ENCODE peak calls at places on chromosomes 16 and 17, in five cellular contexts. I is fibroblast of lung, R is choroid plexus epithelial cell, W is BJ, D is AG10803. Q is an unnamed sample.

GRCh38 chr17:42920922-42921321 is 20.3 kb downstream of the G6PC1 start:
- DNase-seq in I (no peak), R (no peak), W (no peak), D (no peak), Q (no peak)

GRCh38 chr17:17666111-17666714 is 15.0 kb upstream of the RAI1 start:
- DNase-seq in I (peak; percentile 81), R (peak; percentile 71), W (peak; percentile 38), D (peak; percentile 73), Q (peak; percentile 62)

GRCh38 chr16:82240111-82240510 is 70.1 kb upstream of the MPHOSPH6 start:
- DNase-seq in I (peak; percentile 25), R (no peak), W (no peak), D (no peak), Q (no peak)

GRCh38 chr17:43015579-43015978 is 6.6 kb downstream of the VAT1 start:
- DNase-seq in I (no peak), R (peak; percentile 34), W (no peak), D (no peak), Q (peak; percentile 30)

GRCh38 chr16:63983401-63983800 is 1138.5 kb downstream of the CDH11 start:
- DNase-seq in I (no peak), R (no peak), W (no peak), D (no peak), Q (no peak)

GRCh38 chr16:8962393-8963009 is 1.2 kb downstream of the USP7 start:
- DNase-seq in I (no peak), R (peak; percentile 42), W (no peak), D (no peak), Q (peak; percentile 7)

GRCh38 chr16:79137528-79137927 is 463.0 kb downstream of the MAF start:
- DNase-seq in I (no peak), R (no peak), W (no peak), D (no peak), Q (no peak)

GRCh38 chr16:11049396-11050059 is 105.2 kb downstream of the CLEC16A start:
- DNase-seq in I (no peak), R (no peak), W (no peak), D (peak; percentile 37), Q (no peak)

GRCh38 chr17:45394913-45395568 is 37.6 kb downstream of the ARHGAP27 start:
- DNase-seq in I (peak; percentile 84), R (peak; percentile 91), W (peak; percentile 27), D (peak; percentile 79), Q (peak; percentile 85)

GRCh38 chr16:88448461-88449266 is 4.4 kb upstream of the ZFPM1 start:
- DNase-seq in I (no peak), R (no peak), W (no peak), D (no peak), Q (no peak)

GRCh38 chr17:44772308-44773024 is 13.7 kb downstream of the ADAM11 start:
- DNase-seq in I (no peak), R (no peak), W (no peak), D (no peak), Q (no peak)

GRCh38 chr16:3304370-3304769 is 860 bp downstream of the TIGD7 start:
- DNase-seq in I (no peak), R (peak; percentile 42), W (no peak), D (peak; percentile 17), Q (peak; percentile 12)

GRCh38 chr16:9791566-9791965 is 390.7 kb downstream of the GRIN2A start:
- DNase-seq in I (no peak), R (no peak), W (no peak), D (no peak), Q (no peak)

GRCh38 chr17:40314557-40314953 is 5.6 kb downstream of the RARA start:
- DNase-seq in I (peak; percentile 92), R (peak; percentile 70), W (peak; percentile 56), D (peak; percentile 93), Q (peak; percentile 81)

GRCh38 chr17:9138161-9138717 is 116.9 kb downstream of the NTN1 start:
- DNase-seq in I (no peak), R (no peak), W (no peak), D (peak; percentile 50), Q (no peak)

GRCh38 chr17:62895256-62895649 is 70.8 kb upstream of the TANC2 start:
- DNase-seq in I (no peak), R (no peak), W (no peak), D (no peak), Q (no peak)

GRCh38 chr16:414395-415169 is 10.9 kb upstream of the RAB11FIP3 start:
- DNase-seq in I (no peak), R (no peak), W (no peak), D (peak; percentile 43), Q (no peak)

GRCh38 chr17:56939869-56940484 is 20.9 kb downstream of the COIL start:
- DNase-seq in I (peak; percentile 29), R (peak; percentile 72), W (no peak), D (peak; percentile 56), Q (peak; percentile 81)

GRCh38 chr17:7590743-7591142 is 849 bp upstream of the SOX15 start:
- DNase-seq in I (peak; percentile 76), R (peak; percentile 65), W (no peak), D (peak; percentile 36), Q (peak; percentile 57)

GRCh38 chr16:8900343-8900742 is 18.2 kb downstream of the LITAFD start:
- DNase-seq in I (no peak), R (no peak), W (no peak), D (no peak), Q (no peak)

GRCh38 chr16:69145658-69146057 is 13.2 kb downstream of the UTP4 start:
- DNase-seq in I (peak; percentile 53), R (peak; percentile 13), W (no peak), D (no peak), Q (peak; percentile 78)

GRCh38 chr16:23068337-23068736 is 80.9 kb downstream of the USP31 start:
- DNase-seq in I (no peak), R (no peak), W (no peak), D (no peak), Q (no peak)
- TF ChIP-seq CTCF in I (no peak), R (no peak), W (no peak), D (no peak), Q (no peak)

GRCh38 chr17:15255713-15256454 is 9.2 kb downstream of the PMP22 start:
- DNase-seq in I (peak; percentile 89), R (peak; percentile 34), W (no peak), D (peak; percentile 73), Q (peak; percentile 53)
- H3K4me3 ChIP-seq in I (no peak overlapping the region), R (no peak overlapping the region), W (no peak overlapping the region), D (no peak overlapping the region), Q (no peak overlapping the region)

GRCh38 chr16:29318037-29318436 is 88.5 kb downstream of the NPIPB11 start:
- DNase-seq in I (no peak), R (peak; percentile 40), W (no peak), D (no peak), Q (no peak)
- TF ChIP-seq CTCF in I (peak; percentile 20), R (peak; percentile 63), W (peak; percentile 31), D (peak; percentile 30), Q (no peak)

GRCh38 chr16:29994613-29995329 is 646 bp downstream of the HIRIP3 start:
- DNase-seq in I (peak; percentile 43), R (peak; percentile 42), W (peak; percentile 35), D (peak; percentile 33), Q (peak; percentile 37)

GRCh38 chr16:29992371-29992967 is 2.9 kb downstream of the HIRIP3 start:
- DNase-seq in I (peak; percentile 11), R (peak; percentile 93), W (no peak), D (no peak), Q (peak; percentile 58)

GRCh38 chr16:29995330-29995910 is at the start of gene HIRIP3:
- DNase-seq in I (peak; percentile 56), R (peak; percentile 79), W (no peak), D (peak; percentile 63), Q (no peak)

GRCh38 chr16:29993191-29993902 is 2.1 kb downstream of the HIRIP3 start:
- DNase-seq in I (no peak), R (no peak), W (no peak), D (no peak), Q (no peak)

GRCh38 chr16:29993903-29994612 is 1.4 kb downstream of the HIRIP3 start:
- DNase-seq in I (no peak), R (no peak), W (no peak), D (no peak), Q (no peak)
- H3K4me3 ChIP-seq in I (no peak overlapping the region), R (no peak overlapping the region), W (no peak overlapping the region), D (no peak overlapping the region), Q (no peak overlapping the region)

GRCh38 chr17:81443269-81443668 is 48.0 kb downstream of the BAHCC1 start:
- DNase-seq in I (no peak), R (no peak), W (no peak), D (no peak), Q (no peak)

GRCh38 chr17:81447331-81447933 is 52.2 kb downstream of the BAHCC1 start:
- DNase-seq in I (no peak), R (no peak), W (no peak), D (no peak), Q (no peak)

GRCh38 chr17:81448442-81448841 is 53.2 kb downstream of the BAHCC1 start:
- DNase-seq in I (no peak), R (no peak), W (no peak), D (no peak), Q (no peak)

GRCh38 chr17:81444610-81445339 is 49.5 kb downstream of the BAHCC1 start:
- DNase-seq in I (no peak), R (no peak), W (no peak), D (no peak), Q (no peak)

DNA sequence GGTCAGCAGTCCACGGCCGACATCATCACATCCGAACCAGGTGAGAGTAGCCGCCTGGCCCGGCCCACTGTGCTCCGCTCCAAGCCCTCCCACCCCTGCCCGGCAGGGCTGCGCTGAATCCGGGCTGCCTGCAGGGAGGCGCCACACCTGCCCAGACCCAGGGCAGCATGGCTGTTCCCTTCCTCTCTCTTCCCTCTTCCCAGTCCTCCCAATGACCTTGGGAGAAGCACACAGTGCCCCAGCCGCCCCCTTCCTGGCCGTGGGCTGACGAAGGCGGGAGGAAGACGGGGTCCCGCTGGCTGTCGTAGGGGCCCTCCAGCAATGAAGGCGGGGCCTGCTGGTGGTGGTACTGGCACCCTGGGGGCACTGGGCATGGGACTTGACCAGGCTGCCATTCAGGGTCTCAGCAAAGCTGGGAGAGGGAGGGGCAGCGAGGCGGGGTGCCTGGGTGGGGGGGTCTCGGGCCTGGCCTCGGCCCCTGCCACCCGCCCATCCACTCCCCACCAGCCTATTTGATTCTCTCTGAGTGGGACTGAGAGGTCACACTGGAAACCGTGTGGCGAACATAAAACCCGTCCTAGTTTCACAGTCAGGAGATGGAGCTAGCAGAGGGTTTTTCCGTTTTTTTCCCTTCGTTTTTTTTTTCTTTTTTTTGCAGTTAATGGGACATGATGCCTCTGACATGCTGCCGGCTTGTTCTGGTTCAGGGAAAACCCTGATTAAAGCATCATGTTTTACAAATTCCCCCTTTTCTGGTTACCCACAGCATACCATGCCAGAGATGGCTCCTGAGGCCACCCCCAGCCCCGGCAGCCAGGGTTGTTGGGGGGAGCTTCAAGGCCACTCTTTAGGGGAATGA is 50.6 kb downstream of the BAHCC1 start:
- DNase-seq in I (no peak), R (no peak), W (no peak), D (no peak), Q (no peak)
- TF ChIP-seq CTCF in I (no peak), R (no peak), W (no peak), D (no peak), Q (no peak)

DNA sequence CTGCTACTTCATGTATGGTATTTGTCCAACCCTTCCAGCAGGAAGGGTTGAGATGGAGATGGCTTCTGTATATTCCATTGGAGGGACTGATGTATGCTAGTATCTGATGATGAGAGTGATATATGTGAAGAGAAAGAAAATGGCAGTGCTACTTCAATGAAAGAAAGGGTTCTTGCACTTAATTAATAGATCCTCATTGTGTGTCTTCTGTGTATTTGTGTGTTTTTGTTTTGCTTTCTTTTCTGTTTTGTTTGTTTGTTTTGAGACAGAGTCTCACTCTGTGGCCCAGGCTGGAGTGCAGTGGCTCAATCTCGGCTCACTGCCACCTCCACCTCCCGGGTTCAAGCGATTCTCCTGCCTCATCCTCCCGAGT is 61.2 kb upstream of the CRYM start:
- DNase-seq in I (no peak), R (no peak), W (no peak), D (no peak), Q (no peak)
- H3K4me3 ChIP-seq in I (no peak overlapping the region), R (no peak overlapping the region), W (no peak overlapping the region), D (no peak overlapping the region), Q (no peak overlapping the region)

Q was measured in fibroblast of the aortic adventitia.